ENCODE peak calls at places on chromosomes 16 and 17, in four cellular contexts. One of them, this sample, is unnamed.

GRCh38 chr16:86965331-86965730 is 351.9 kb downstream of the C16orf95 start:
- DNase-seq in HL-60: no peak
- DNase-seq in GM12878: no peak
- DNase-seq in K562: no peak
- DNase-seq in this sample: no peak

GRCh38 chr17:27457731-27458523 is 1.7 kb downstream of the KSR1 start:
- DNase-seq in GM12878: no peak
- DNase-seq in HL-60: peak; percentile 38
- DNase-seq in K562: peak; percentile 35
- DNase-seq in this sample: no peak

GRCh38 chr17:17868637-17869522 is 32.1 kb upstream of the SREBF1 start:
- DNase-seq in HL-60: no peak
- DNase-seq in K562: no peak
- DNase-seq in GM12878: no peak
- DNase-seq in this sample: no peak

GRCh38 chr16:11283820-11284248 is 2.7 kb upstream of the PRM1 start:
- DNase-seq in K562: no peak
- DNase-seq in HL-60: no peak
- DNase-seq in GM12878: no peak
- DNase-seq in this sample: no peak

GRCh38 chr17:27939489-27940465 is 46.6 kb upstream of the LYRM9 start:
- DNase-seq in HL-60: no peak
- DNase-seq in GM12878: no peak
- DNase-seq in K562: no peak
- DNase-seq in this sample: peak; percentile 27

GRCh38 chr17:76014925-76015261 is 12.2 kb downstream of the EVPL start:
- DNase-seq in K562: peak; percentile 28
- DNase-seq in GM12878: no peak
- DNase-seq in HL-60: no peak
- DNase-seq in this sample: no peak

GRCh38 chr16:66516808-66517585 is 32.9 kb downstream of the TK2 start:
- DNase-seq in HL-60: peak; percentile 100
- DNase-seq in K562: peak; percentile 98
- DNase-seq in GM12878: peak; percentile 98
- DNase-seq in this sample: peak; percentile 87

GRCh38 chr17:8991514-8992285 is 26.2 kb upstream of the PIK3R5 start:
- DNase-seq in GM12878: no peak
- DNase-seq in HL-60: peak; percentile 18
- DNase-seq in K562: peak; percentile 49
- DNase-seq in this sample: no peak

GRCh38 chr17:17058304-17058703 is 16.0 kb downstream of the MPRIP start:
- DNase-seq in GM12878: no peak
- DNase-seq in K562: no peak
- DNase-seq in HL-60: no peak
- DNase-seq in this sample: no peak

GRCh38 chr16:57611184-57611583 is 17.2 kb upstream of the ADGRG1 start:
- DNase-seq in GM12878: no peak
- DNase-seq in K562: no peak
- DNase-seq in HL-60: no peak
- DNase-seq in this sample: no peak

GRCh38 chr17:47663997-47664941 is 14.6 kb downstream of the KPNB1 start:
- DNase-seq in GM12878: peak; percentile 41
- DNase-seq in HL-60: no peak
- DNase-seq in K562: peak; percentile 65
- DNase-seq in this sample: no peak

GRCh38 chr16:87927195-87927562 is 9.2 kb downstream of the CA5A start:
- DNase-seq in HL-60: no peak
- DNase-seq in GM12878: no peak
- DNase-seq in K562: no peak
- DNase-seq in this sample: no peak

GRCh38 chr17:51166987-51167931 is 1.0 kb downstream of the NME2 start:
- DNase-seq in HL-60: no peak
- DNase-seq in GM12878: no peak
- DNase-seq in K562: peak; percentile 80
- DNase-seq in this sample: peak; percentile 81

GRCh38 chr17:5380491-5381135 is 38.8 kb downstream of the NUP88 start:
- DNase-seq in K562: peak; percentile 7
- DNase-seq in HL-60: no peak
- DNase-seq in GM12878: no peak
- DNase-seq in this sample: no peak

GRCh38 chr17:72250206-72250605 is 129.4 kb downstream of the SOX9 start:
- DNase-seq in GM12878: no peak
- DNase-seq in HL-60: no peak
- DNase-seq in K562: no peak
- DNase-seq in this sample: no peak

GRCh38 chr17:60600490-60601431 is 768 bp downstream of the PPM1D start:
- DNase-seq in K562: peak; percentile 89
- DNase-seq in HL-60: peak; percentile 73
- DNase-seq in GM12878: peak; percentile 25
- DNase-seq in this sample: peak; percentile 28

GRCh38 chr16:51876934-51877333 is 670.0 kb downstream of the TOX3 start:
- DNase-seq in GM12878: no peak
- DNase-seq in HL-60: no peak
- DNase-seq in K562: no peak
- DNase-seq in this sample: no peak

GRCh38 chr17:71188811-71189492 is 931.9 kb upstream of the SOX9 start:
- DNase-seq in GM12878: no peak
- DNase-seq in HL-60: no peak
- DNase-seq in K562: no peak
- DNase-seq in this sample: no peak

GRCh38 chr17:46167826-46168569 is 25.2 kb downstream of the KANSL1 start:
- DNase-seq in GM12878: no peak
- DNase-seq in K562: no peak
- DNase-seq in HL-60: no peak
- DNase-seq in this sample: no peak

GRCh38 chr17:33977729-33978514 is 277.2 kb upstream of the CCL2 start:
- DNase-seq in HL-60: no peak
- DNase-seq in K562: no peak
- DNase-seq in GM12878: no peak
- DNase-seq in this sample: no peak

GRCh38 chr17:75910699-75911098 is 6.0 kb upstream of the MRPL38 start:
- DNase-seq in GM12878: no peak
- DNase-seq in K562: peak; percentile 25
- DNase-seq in HL-60: no peak
- DNase-seq in this sample: no peak

GRCh38 chr16:17147942-17148341 is 322.8 kb downstream of the XYLT1 start:
- DNase-seq in HL-60: no peak
- DNase-seq in K562: no peak
- DNase-seq in GM12878: no peak
- DNase-seq in this sample: no peak

GRCh38 chr17:17125136-17126084 is 80.7 kb downstream of the PLD6 start:
- DNase-seq in HL-60: no peak
- DNase-seq in K562: no peak
- DNase-seq in GM12878: no peak
- DNase-seq in this sample: no peak

GRCh38 chr16:69890114-69890890 is 60.8 kb upstream of the CLEC18A start:
- DNase-seq in GM12878: no peak
- DNase-seq in K562: no peak
- DNase-seq in HL-60: no peak
- DNase-seq in this sample: no peak

GRCh38 chr17:66354981-66355380 is 52.6 kb downstream of the PRKCA start:
- DNase-seq in K562: no peak
- DNase-seq in GM12878: no peak
- DNase-seq in HL-60: no peak
- DNase-seq in this sample: no peak

GRCh38 chr17:79935197-79935844 is 96.1 kb upstream of the CBX4 start:
- DNase-seq in GM12878: no peak
- DNase-seq in K562: no peak
- DNase-seq in HL-60: no peak
- DNase-seq in this sample: no peak

GRCh38 chr17:63772801-63773271 is 561 bp downstream of the CCDC47 start:
- DNase-seq in HL-60: no peak
- DNase-seq in GM12878: no peak
- DNase-seq in K562: peak; percentile 55
- DNase-seq in this sample: no peak

GRCh38 chr17:67241719-67242341 is 3.2 kb downstream of the HELZ start:
- DNase-seq in GM12878: no peak
- DNase-seq in HL-60: no peak
- DNase-seq in K562: peak; percentile 67
- DNase-seq in this sample: no peak

GRCh38 chr17:16929281-16929680 is 42.6 kb downstream of the TNFRSF13B start:
- DNase-seq in K562: no peak
- DNase-seq in GM12878: no peak
- DNase-seq in HL-60: no peak
- DNase-seq in this sample: no peak

GRCh38 chr17:34400301-34400931 is 37.4 kb upstream of the CCL1 start:
- DNase-seq in K562: no peak
- DNase-seq in HL-60: no peak
- DNase-seq in GM12878: no peak
- DNase-seq in this sample: no peak

GRCh38 chr16:85524630-85525463 is 88.3 kb upstream of the GSE1 start:
- DNase-seq in GM12878: no peak
- DNase-seq in K562: no peak
- DNase-seq in HL-60: peak; percentile 71
- DNase-seq in this sample: no peak

GRCh38 chr17:58083491-58084316 is 485 bp downstream of the DYNLL2 start:
- DNase-seq in GM12878: no peak
- DNase-seq in K562: peak; percentile 81
- DNase-seq in HL-60: peak; percentile 50
- DNase-seq in this sample: peak; percentile 71

GRCh38 chr17:29697371-29697770 is 74.7 kb upstream of the CORO6 start:
- DNase-seq in K562: no peak
- DNase-seq in GM12878: no peak
- DNase-seq in HL-60: no peak
- DNase-seq in this sample: no peak
- TF ChIP-seq POLR2AphosphoS5 in K562: no peak
- TF ChIP-seq POLR2AphosphoS5 in GM12878: no peak
- TF ChIP-seq POLR2AphosphoS5 in HL-60: no peak
- TF ChIP-seq POLR2AphosphoS5 in this sample: no peak

GRCh38 chr16:1527836-1528811 is 5.3 kb upstream of the TMEM204 start:
- DNase-seq in HL-60: no peak
- DNase-seq in GM12878: no peak
- DNase-seq in K562: peak; percentile 64
- DNase-seq in this sample: no peak

GRCh38 chr16:1524366-1524765 is 9.1 kb upstream of the TMEM204 start:
- DNase-seq in K562: no peak
- DNase-seq in GM12878: no peak
- DNase-seq in HL-60: no peak
- DNase-seq in this sample: no peak

GRCh38 chr16:1528921-1529537 is 4.4 kb upstream of the TMEM204 start:
- DNase-seq in GM12878: no peak
- DNase-seq in K562: no peak
- DNase-seq in HL-60: no peak
- DNase-seq in this sample: no peak

GRCh38 chr16:1525871-1526607 is 7.4 kb upstream of the TMEM204 start:
- DNase-seq in K562: no peak
- DNase-seq in GM12878: no peak
- DNase-seq in HL-60: no peak
- DNase-seq in this sample: no peak

GRCh38 chr16:1526608-1527555 is 6.6 kb upstream of the TMEM204 start:
- DNase-seq in K562: no peak
- DNase-seq in HL-60: no peak
- DNase-seq in GM12878: no peak
- DNase-seq in this sample: no peak
- TF ChIP-seq SPI1 in K562: no peak
- TF ChIP-seq SPI1 in HL-60: no peak
- TF ChIP-seq SPI1 in GM12878: no peak
- TF ChIP-seq SPI1 in this sample: no peak

GRCh38 chr17:78427140-78427539 is 48.7 kb downstream of the PGS1 start:
- DNase-seq in HL-60: no peak
- DNase-seq in K562: no peak
- DNase-seq in GM12878: no peak
- DNase-seq in this sample: no peak
- TF ChIP-seq POLR2AphosphoS5 in HL-60: no peak
- TF ChIP-seq POLR2AphosphoS5 in K562: no peak
- TF ChIP-seq POLR2AphosphoS5 in GM12878: no peak
- TF ChIP-seq POLR2AphosphoS5 in this sample: no peak

DNA sequence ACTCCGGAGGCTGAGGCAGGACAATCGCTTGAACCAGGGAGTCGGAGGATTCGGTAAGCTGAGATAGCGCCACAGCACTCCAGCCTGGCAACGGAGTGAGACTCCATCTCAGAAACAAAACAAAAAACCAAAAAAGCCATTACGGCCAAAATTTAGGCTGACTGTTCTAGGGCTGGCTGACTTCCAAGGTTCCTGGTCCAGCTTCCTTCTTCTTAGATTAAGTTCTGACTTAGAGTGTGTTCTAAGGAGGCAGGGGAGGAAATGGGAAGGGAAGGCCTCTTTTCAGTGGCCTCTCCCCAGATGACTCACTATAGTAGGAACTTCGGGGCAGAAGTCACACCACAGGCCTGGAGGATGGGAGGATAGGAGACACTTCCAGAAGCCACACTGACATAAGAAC is 27.7 kb upstream of the CLEC18B start:
- DNase-seq in K562: peak; percentile 18
- DNase-seq in GM12878: no peak
- DNase-seq in HL-60: peak; percentile 34
- DNase-seq in this sample: no peak
- TF ChIP-seq SPI1 in K562: no peak
- TF ChIP-seq SPI1 in GM12878: no peak
- TF ChIP-seq SPI1 in HL-60: no peak
- TF ChIP-seq SPI1 in this sample: no peak

This sample was measured in GM12891.